ENCODE peak calls at places on chromosomes 5 and 9, in seven cellular contexts. R is ovary, I is tibial artery, B is aorta, F is IMR-90, Q is PC-3, H is colonic mucosa. U is an unnamed sample. For H3K27me3, the result is how much of the 10 kb centered on the place peaks cover.

GRCh38 chr5:73821003-73821402 is 195.0 kb downstream of the ARHGEF28 start:
- DNase-seq in I (no peak), Q (no peak), F (no peak), H (no peak), B (no peak), R (no peak), U (no peak)

GRCh38 chr5:142384014-142384413 is 59.2 kb upstream of the SPRY4 start:
- DNase-seq in R (no peak), F (no peak), H (peak), Q (no peak), B (no peak), I (no peak), U (no peak)

GRCh38 chr9:104977580-104977979 is 49.6 kb upstream of the ABCA1 start:
- DNase-seq in Q (peak), R (no peak), I (no peak), H (no peak), F (no peak), B (no peak), U (no peak)

GRCh38 chr5:45695011-45695667 is 1.0 kb downstream of the HCN1 start:
- DNase-seq in Q (no peak), B (no peak), I (no peak), R (no peak), F (no peak), H (no peak), U (peak)

GRCh38 chr5:27450607-27451006 is 412.2 kb upstream of the CDH9 start:
- DNase-seq in H (no peak), I (no peak), B (no peak), R (no peak), F (peak), Q (peak), U (no peak)

GRCh38 chr5:42143361-42143760 is 218.3 kb downstream of the FBXO4 start:
- DNase-seq in H (no peak), I (no peak), B (no peak), R (no peak), F (no peak), Q (no peak), U (no peak)

GRCh38 chr5:130166839-130167490 is 262.7 kb downstream of the CHSY3 start:
- DNase-seq in B (no peak), R (no peak), H (no peak), Q (no peak), I (no peak), F (no peak), U (no peak)

GRCh38 chr5:176406436-176407052 is 9.8 kb downstream of the CLTB start:
- DNase-seq in B (no peak), F (no peak), H (no peak), R (no peak), I (no peak), Q (peak), U (no peak)

GRCh38 chr9:79603222-79603925 is 31.6 kb downstream of the TLE4 start:
- DNase-seq in F (no peak), Q (no peak), B (no peak), I (no peak), R (no peak), H (no peak), U (no peak)

GRCh38 chr5:112906637-112907036 is 15.4 kb downstream of the REEP5 start:
- DNase-seq in B (no peak), H (no peak), I (no peak), R (no peak), Q (no peak), F (no peak), U (no peak)

GRCh38 chr9:123225374-123225813 is 43.0 kb downstream of the STRBP start:
- DNase-seq in Q (peak), R (no peak), I (no peak), F (peak), B (no peak), H (peak), U (no peak)

GRCh38 chr5:93915142-93915553 is 173.7 kb upstream of the POU5F2 start:
- DNase-seq in B (no peak), H (no peak), F (peak), R (no peak), I (no peak), Q (peak), U (no peak)

GRCh38 chr9:136327313-136327971 is at the start of gene GPSM1:
- DNase-seq in I (peak), F (peak), Q (peak), H (no peak), B (no peak), R (peak), U (no peak)

GRCh38 chr9:27386759-27387158 is 89.8 kb upstream of the EQTN start:
- DNase-seq in I (no peak), H (no peak), Q (no peak), F (no peak), R (no peak), B (no peak), U (no peak)

GRCh38 chr5:34674226-34674625 is 18.1 kb downstream of the RAI14 start:
- DNase-seq in H (no peak), I (no peak), Q (peak), R (no peak), B (no peak), F (peak), U (no peak)

GRCh38 chr5:132837868-132838267 is 7.4 kb upstream of the SHROOM1 start:
- DNase-seq in I (no peak), H (peak), Q (peak), F (no peak), R (no peak), B (no peak), U (no peak)

GRCh38 chr9:81072758-81073157 is 616.6 kb downstream of the TLE1 start:
- DNase-seq in Q (no peak), B (no peak), F (no peak), R (no peak), I (no peak), H (no peak), U (no peak)

GRCh38 chr5:61232490-61232889 is 70.2 kb upstream of the SMIM15 start:
- DNase-seq in R (no peak), H (no peak), Q (no peak), F (no peak), B (no peak), I (no peak), U (no peak)

GRCh38 chr9:129612123-129612522 is 8.8 kb downstream of the C9orf50 start:
- DNase-seq in Q (no peak), B (no peak), I (no peak), R (no peak), H (no peak), F (no peak), U (no peak)

GRCh38 chr5:109947667-109948066 is 257.9 kb downstream of the MAN2A1 start:
- DNase-seq in F (no peak), R (no peak), H (no peak), I (no peak), Q (no peak), B (no peak), U (no peak)

GRCh38 chr5:178428341-178429155 is 161.6 kb downstream of the COL23A1 start:
- DNase-seq in B (peak), I (no peak), R (no peak), F (no peak), H (no peak), Q (no peak), U (no peak)

GRCh38 chr9:16545639-16546038 is 324.8 kb downstream of the BNC2 start:
- DNase-seq in H (no peak), B (no peak), F (no peak), Q (no peak), I (no peak), R (no peak), U (no peak)

GRCh38 chr9:76087978-76088377 is 197.5 kb downstream of the PCSK5 start:
- DNase-seq in H (no peak), I (no peak), B (no peak), Q (no peak), R (no peak), F (no peak), U (no peak)
- H3K27me3 ChIP-seq in H (under half), I (under half), B (under half), Q (under half), R (under half), F (under half), U (under half)

GRCh38 chr5:140925806-140926205 is 293 bp upstream of the PCDHAC1 start:
- DNase-seq in Q (peak), R (no peak), F (no peak), I (no peak), B (no peak), H (no peak), U (no peak)
- H3K4me3 ChIP-seq in Q (peak), R (peak), F (no peak), I (peak), B (no peak), H (peak), U (peak)

GRCh38 chr5:530556-530955 is 6.3 kb upstream of the SLC9A3 start:
- DNase-seq in F (no peak), Q (no peak), I (no peak), B (peak), R (no peak), H (no peak), U (no peak)
- H3K27me3 ChIP-seq in F (half or more), Q (under half), I (half or more), B (under half), R (under half), H (half or more), U (under half)

DNA sequence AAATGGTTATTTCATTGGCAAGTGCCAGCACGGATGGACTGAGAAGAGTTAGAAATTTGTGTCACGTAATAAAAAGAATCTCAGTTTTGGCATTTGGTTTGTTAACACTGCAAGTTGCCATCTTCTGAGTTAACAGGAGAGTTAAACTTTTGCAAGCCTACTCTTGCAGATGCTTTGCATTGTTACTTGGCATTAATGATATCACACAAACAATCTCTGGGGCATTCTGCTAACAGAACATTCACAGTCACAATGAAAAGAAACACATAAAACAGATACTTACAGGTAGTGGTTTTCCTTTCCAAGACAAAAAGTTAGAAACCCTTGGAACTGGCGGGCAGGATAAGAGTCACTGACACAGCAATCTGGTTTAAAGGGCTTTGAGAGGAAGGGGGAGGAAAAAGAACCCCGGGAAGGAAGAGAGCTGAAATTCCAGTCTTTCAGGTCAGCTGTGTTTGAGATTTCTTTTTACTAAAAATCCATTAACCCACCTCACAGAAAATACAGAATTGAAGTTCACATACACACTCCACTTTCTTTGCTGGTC is 524 bp downstream of the FREM1 start:
- DNase-seq in B (no peak), F (no peak), R (no peak), Q (peak), I (no peak), H (no peak), U (no peak)
- H3K4me3 ChIP-seq in B (peak), F (no peak), R (peak), Q (peak), I (peak), H (no peak), U (no peak)

DNA sequence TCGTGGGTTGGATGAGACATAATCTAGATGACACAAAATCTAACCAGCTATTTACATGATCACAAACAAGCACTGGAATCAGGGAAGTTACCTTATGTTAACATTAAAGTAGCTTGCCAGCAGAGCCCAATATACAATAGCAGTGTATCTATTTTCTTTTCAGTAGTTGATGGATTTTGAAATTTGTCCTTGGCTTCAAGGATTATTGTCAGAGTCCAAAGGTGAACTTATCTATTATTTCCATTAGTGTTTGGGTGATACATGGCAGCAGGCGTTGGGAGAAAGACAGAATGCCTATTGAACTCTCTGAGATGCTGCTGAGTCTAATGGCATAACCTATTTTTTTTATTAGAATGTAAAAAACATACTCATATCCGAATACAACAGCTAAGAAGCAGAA is 223.2 kb upstream of the ACTBL2 start:
- DNase-seq in F (no peak), B (no peak), Q (no peak), H (no peak), I (no peak), R (no peak), U (no peak)
- H3K27me3 ChIP-seq in F (under half), B (under half), Q (under half), H (under half), I (under half), R (under half), U (under half)

DNA sequence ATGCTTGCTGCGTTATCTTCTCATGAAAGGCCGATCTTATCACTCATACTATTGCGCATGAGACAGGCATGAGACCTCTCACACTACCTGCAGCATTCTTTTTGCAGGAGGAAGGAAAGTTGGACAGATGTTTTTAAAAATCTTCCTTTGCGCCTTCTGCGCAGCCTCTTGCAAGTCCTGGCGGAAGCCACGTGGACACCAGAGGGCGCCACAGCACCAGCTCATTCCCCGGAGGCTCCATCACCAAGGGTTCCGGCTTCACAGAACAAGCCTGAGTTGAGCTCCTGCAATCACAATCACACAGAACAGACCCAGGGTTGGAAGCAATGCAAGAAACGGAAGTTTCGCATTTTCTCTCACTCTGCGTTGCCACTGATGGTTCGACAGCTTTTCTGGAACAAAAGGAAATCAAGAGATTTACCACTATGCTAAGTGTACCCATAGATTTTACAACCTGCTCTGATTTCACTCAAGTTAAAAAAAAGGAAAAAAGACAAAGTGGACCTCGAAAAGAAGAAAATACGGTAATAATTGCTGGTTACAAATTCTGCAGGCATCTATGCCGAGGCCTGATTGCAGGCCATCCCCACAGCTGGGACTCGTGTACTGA is 304.8 kb upstream of the MSX2 start:
- DNase-seq in Q (peak), R (peak), H (peak), B (peak), I (peak), F (peak), U (peak)
- H3K4me3 ChIP-seq in Q (peak), R (no peak), H (no peak), B (peak), I (peak), F (no peak), U (peak)

DNA sequence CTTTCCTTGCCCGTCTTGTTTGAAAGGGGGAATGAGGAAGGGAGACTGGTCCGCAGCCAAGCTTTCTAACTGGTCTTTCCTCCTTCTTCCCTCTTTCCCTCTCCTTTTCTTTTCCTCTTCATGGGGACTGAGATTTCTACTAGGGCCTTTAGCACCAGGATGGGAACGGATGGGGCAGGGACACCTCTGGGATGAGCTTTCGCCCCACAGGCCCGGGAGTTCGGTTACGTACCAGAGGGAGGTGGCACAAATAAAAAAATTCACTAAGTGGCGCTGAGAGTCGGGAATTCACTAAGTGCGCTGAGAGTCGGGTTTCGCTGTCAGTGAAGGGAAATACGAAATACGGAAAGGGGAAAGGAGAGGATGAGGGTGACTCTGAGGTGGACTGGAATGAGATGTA is 21.6 kb downstream of the BTNL9 start:
- DNase-seq in B (no peak), R (no peak), Q (no peak), H (no peak), F (no peak), I (no peak), U (no peak)
- H3K27me3 ChIP-seq in B (under half), R (under half), Q (under half), H (under half), F (under half), I (half or more), U (half or more)

U was measured in dorsolateral prefrontal cortex.